ENCODE peak calls at places on chromosomes 12 and 14, in ten cellular contexts. G is AG04450; I is substantia nigra; W is PC-9; D is GM13977; V is left ventricle myocardium inferior; F is body of pancreas; Z is ovary; O is kidney tubule cell; K is effector memory CD8-positive, alpha-beta T cell. H is an unnamed sample.

GRCh38 chr12:116532986-116533342 is 26.2 kb upstream of the MAP1LC3B2 start:
- DNase-seq in G (no peak), I (no peak), W (no peak), D (no peak), V (no peak), F (no peak), Z (no peak), O (no peak), K (no peak), H (peak)

GRCh38 chr14:92635031-92635430 is 113.4 kb downstream of the LGMN start:
- DNase-seq in G (no peak), I (no peak), W (no peak), D (no peak), V (no peak), F (no peak), Z (no peak), O (no peak), K (no peak), H (no peak)

GRCh38 chr14:49892301-49892635 is 614 bp upstream of the ARF6 start:
- DNase-seq in G (peak), I (no peak), W (no peak), D (peak), V (no peak), F (peak), Z (no peak), O (peak), K (peak), H (peak)

GRCh38 chr14:60311417-60311816 is 62.4 kb downstream of the PPM1A start:
- DNase-seq in G (no peak), I (no peak), W (no peak), D (no peak), V (no peak), F (no peak), Z (no peak), O (peak), K (no peak), H (no peak)

GRCh38 chr12:111748195-111748803 is 18.4 kb upstream of the ALDH2 start:
- DNase-seq in G (no peak), I (no peak), W (no peak), D (no peak), V (no peak), F (no peak), Z (no peak), O (no peak), K (no peak), H (no peak)

GRCh38 chr12:106585862-106586534 is 3.2 kb downstream of the RFX4 start:
- DNase-seq in G (no peak), I (no peak), W (no peak), D (no peak), V (no peak), F (no peak), Z (no peak), O (no peak), K (no peak), H (peak)

GRCh38 chr14:36217732-36218131 is 41.2 kb upstream of the PTCSC3 start:
- DNase-seq in G (no peak), I (no peak), W (no peak), D (no peak), V (no peak), F (no peak), Z (no peak), O (peak), K (no peak), H (peak)

GRCh38 chr14:22780941-22781605 is 14.6 kb downstream of the OXA1L start:
- DNase-seq in G (no peak), I (no peak), W (no peak), D (no peak), V (no peak), F (no peak), Z (no peak), O (no peak), K (no peak), H (no peak)

GRCh38 chr12:53053223-53054111 is 3.6 kb downstream of the TNS2 start:
- DNase-seq in G (no peak), I (no peak), W (peak), D (no peak), V (peak), F (peak), Z (peak), O (peak), K (peak), H (peak)

GRCh38 chr12:126873701-126874100 is 1393.3 kb upstream of the TMEM132C start:
- DNase-seq in G (no peak), I (no peak), W (no peak), D (no peak), V (no peak), F (no peak), Z (no peak), O (no peak), K (no peak), H (no peak)

GRCh38 chr14:53285064-53285463 is 131.9 kb upstream of the DDHD1 start:
- DNase-seq in G (no peak), I (no peak), W (no peak), D (no peak), V (no peak), F (no peak), Z (no peak), O (no peak), K (no peak), H (no peak)

GRCh38 chr12:54294152-54294913 is 6.5 kb downstream of the NFE2 start:
- DNase-seq in G (no peak), I (no peak), W (peak), D (peak), V (peak), F (peak), Z (no peak), O (peak), K (peak), H (peak)

GRCh38 chr12:26678697-26679660 is 154.0 kb downstream of the ITPR2 start:
- DNase-seq in G (no peak), I (no peak), W (no peak), D (no peak), V (no peak), F (no peak), Z (no peak), O (no peak), K (no peak), H (no peak)

GRCh38 chr12:112812598-112813406 is 21.3 kb downstream of the RPH3A start:
- DNase-seq in G (no peak), I (no peak), W (no peak), D (no peak), V (no peak), F (no peak), Z (no peak), O (no peak), K (no peak), H (no peak)

GRCh38 chr14:104119119-104119699 is 19.2 kb upstream of the KIF26A start:
- DNase-seq in G (no peak), I (no peak), W (no peak), D (no peak), V (peak), F (no peak), Z (peak), O (no peak), K (no peak), H (no peak)

GRCh38 chr14:54566410-54567223 is at the start of gene SAMD4A:
- DNase-seq in G (peak), I (peak), W (peak), D (peak), V (peak), F (peak), Z (peak), O (peak), K (peak), H (peak)

GRCh38 chr14:105474478-105475268 is at the start of gene CRIP2:
- DNase-seq in G (no peak), I (no peak), W (peak), D (peak), V (peak), F (peak), Z (no peak), O (peak), K (no peak), H (peak)

GRCh38 chr14:22231022-22231421 is 358.0 kb downstream of the DAD1 start:
- DNase-seq in G (no peak), I (no peak), W (no peak), D (peak), V (no peak), F (no peak), Z (no peak), O (no peak), K (no peak), H (no peak)

GRCh38 chr12:47833591-47834012 is 13.9 kb upstream of the HDAC7 start:
- DNase-seq in G (no peak), I (no peak), W (no peak), D (no peak), V (no peak), F (no peak), Z (no peak), O (no peak), K (no peak), H (no peak)

GRCh38 chr14:21041676-21042433 is at the start of gene RNASE7:
- DNase-seq in G (no peak), I (no peak), W (no peak), D (no peak), V (no peak), F (peak), Z (no peak), O (peak), K (no peak), H (no peak)

GRCh38 chr14:73503648-73504047 is 12.9 kb downstream of the RIOX1 start:
- DNase-seq in G (peak), I (no peak), W (no peak), D (peak), V (no peak), F (no peak), Z (no peak), O (no peak), K (peak), H (no peak)

GRCh38 chr14:31893156-31893813 is 183.8 kb upstream of the ARHGAP5 start:
- DNase-seq in G (no peak), I (no peak), W (no peak), D (no peak), V (no peak), F (peak), Z (no peak), O (peak), K (no peak), H (no peak)

GRCh38 chr12:105995986-105996385 is 142.8 kb downstream of the NUAK1 start:
- DNase-seq in G (no peak), I (no peak), W (peak), D (no peak), V (no peak), F (no peak), Z (no peak), O (no peak), K (no peak), H (no peak)

GRCh38 chr12:108633534-108634224 is at the start of gene SELPLG:
- DNase-seq in G (no peak), I (no peak), W (no peak), D (peak), V (peak), F (peak), Z (no peak), O (no peak), K (peak), H (no peak)

GRCh38 chr12:111311011-111311410 is 57.9 kb downstream of the PHETA1 start:
- DNase-seq in G (no peak), I (no peak), W (no peak), D (no peak), V (no peak), F (no peak), Z (no peak), O (no peak), K (no peak), H (no peak)

GRCh38 chr14:105087963-105088811 is 23.0 kb upstream of the GPR132 start:
- DNase-seq in G (no peak), I (no peak), W (peak), D (no peak), V (peak), F (peak), Z (peak), O (peak), K (no peak), H (peak)

GRCh38 chr12:54759751-54760150 is 94.6 kb upstream of the MUCL1 start:
- DNase-seq in G (no peak), I (no peak), W (no peak), D (peak), V (no peak), F (no peak), Z (no peak), O (peak), K (no peak), H (peak)

GRCh38 chr12:45336331-45336730 is 120.4 kb downstream of the ANO6 start:
- DNase-seq in G (peak), I (no peak), W (no peak), D (no peak), V (no peak), F (no peak), Z (no peak), O (peak), K (no peak), H (peak)

H was measured in DMS53.